ENCODE peak calls at places on chromosomes 4 and X, in ten cellular contexts. V, C, P, M, N, L, X, K, F and O are unnamed samples.

GRCh38 chrX:7996414-7996813 is 69.2 kb upstream of the PNPLA4 start:
- DNase-seq in X (no peak), C (no peak), P (no peak), K (peak; percentile 29), N (no peak), V (no peak), F (no peak), L (peak; percentile 36), M (peak; percentile 27), O (peak; percentile 11)

GRCh38 chr4:1751919-1752283 is 30.6 kb downstream of the TACC3 start:
- DNase-seq in M (no peak), X (no peak), C (no peak), F (no peak), V (peak; percentile 79), N (no peak), K (no peak), P (no peak), L (no peak), O (no peak)

GRCh38 chr4:32775049-32775448 is 2054.9 kb downstream of the PCDH7 start:
- DNase-seq in M (peak; percentile 80), L (peak; percentile 42), N (no peak), F (no peak), X (no peak), K (no peak), V (no peak), C (no peak), P (no peak), O (peak; percentile 39)

GRCh38 chr4:99572527-99573240 is 1.9 kb upstream of the MTTP start:
- DNase-seq in M (no peak), P (no peak), L (no peak), V (no peak), N (no peak), C (no peak), X (no peak), F (no peak), K (no peak), O (no peak)

GRCh38 chr4:472881-473574 is 25.9 kb downstream of the ZNF721 start:
- DNase-seq in M (peak; percentile 22), L (no peak), K (peak; percentile 7), C (no peak), P (no peak), V (no peak), X (no peak), N (no peak), F (no peak), O (no peak)

GRCh38 chr4:124685851-124686250 is 26.7 kb downstream of the ANKRD50 start:
- DNase-seq in N (no peak), M (peak; percentile 65), V (no peak), K (no peak), C (no peak), F (no peak), X (no peak), L (no peak), P (no peak), O (no peak)

GRCh38 chr4:108965031-108965430 is 202.2 kb upstream of the ETNPPL start:
- DNase-seq in C (no peak), L (no peak), X (no peak), N (no peak), M (no peak), V (no peak), F (no peak), P (no peak), K (no peak), O (no peak)

GRCh38 chr4:70892086-70892769 is 9.9 kb upstream of the MOB1B start:
- DNase-seq in M (no peak), L (no peak), C (peak; percentile 76), F (no peak), P (no peak), K (no peak), N (peak; percentile 10), X (peak; percentile 77), V (peak; percentile 76), O (no peak)

GRCh38 chr4:145734576-145735329 is 54.8 kb downstream of the C4orf51 start:
- DNase-seq in C (peak; percentile 57), M (peak; percentile 79), X (peak; percentile 93), F (no peak), V (peak; percentile 59), N (peak; percentile 65), K (no peak), L (peak; percentile 82), P (peak; percentile 27), O (peak; percentile 95)

GRCh38 chr4:186693159-186693815 is 30.4 kb downstream of the FAT1 start:
- DNase-seq in N (peak; percentile 60), L (no peak), K (no peak), X (peak; percentile 89), C (peak; percentile 81), M (no peak), F (no peak), P (no peak), V (peak; percentile 58), O (no peak)
- H3K27ac ChIP-seq in N (peak overlapping the region; percentile 54), L (no peak overlapping the region), K (no peak overlapping the region), X (no peak overlapping the region), C (no peak overlapping the region), M (no peak overlapping the region), F (no peak overlapping the region), P (no peak overlapping the region), V (peak overlapping the region; percentile 7), O (no peak overlapping the region)

GRCh38 chr4:38101563-38101962 is 141.4 kb downstream of the PTTG2 start:
- DNase-seq in X (no peak), V (no peak), C (no peak), F (no peak), N (no peak), L (no peak), K (no peak), P (no peak), M (no peak), O (no peak)

GRCh38 chr4:38099908-38100407 is 139.8 kb downstream of the PTTG2 start:
- DNase-seq in L (no peak), V (no peak), P (no peak), F (no peak), K (no peak), M (no peak), X (no peak), C (no peak), N (no peak), O (no peak)

GRCh38 chr4:38100474-38101255 is 140.5 kb downstream of the PTTG2 start:
- DNase-seq in L (no peak), X (no peak), P (no peak), C (no peak), V (no peak), N (no peak), M (no peak), F (no peak), K (no peak), O (no peak)

GRCh38 chr4:38097818-38098217 is 137.6 kb downstream of the PTTG2 start:
- DNase-seq in P (no peak), L (no peak), K (no peak), F (no peak), N (no peak), M (no peak), C (no peak), X (no peak), V (no peak), O (no peak)

DNA sequence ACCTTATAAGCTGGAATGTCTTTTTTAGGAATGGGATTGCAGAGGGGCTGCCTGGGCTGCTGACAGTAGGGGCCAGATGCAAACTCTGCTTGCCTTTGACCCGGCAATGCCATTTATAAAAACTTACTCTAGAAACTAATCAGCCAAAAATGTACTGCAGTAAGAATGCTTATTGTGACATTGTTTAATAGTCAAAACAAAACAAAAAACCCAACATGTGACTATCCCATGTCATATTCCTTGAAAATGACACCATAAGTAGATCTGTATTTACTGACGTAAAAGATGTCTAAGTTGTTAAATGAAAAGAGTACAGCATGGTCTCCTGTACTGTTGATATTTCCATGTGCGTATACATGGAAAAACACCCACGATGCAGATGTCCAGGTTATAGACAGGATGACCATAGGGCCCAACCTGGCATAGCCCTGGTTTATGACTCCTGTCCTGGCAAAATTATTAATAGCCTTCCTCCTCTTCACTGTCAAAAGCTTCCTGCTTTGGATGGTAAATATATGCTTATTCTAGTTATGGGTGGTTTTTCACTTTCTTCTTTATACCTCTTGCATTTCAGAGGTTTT is 138.9 kb downstream of the PTTG2 start:
- DNase-seq in P (no peak), N (no peak), V (no peak), C (no peak), L (no peak), M (no peak), F (no peak), X (no peak), K (no peak), O (no peak)
- H3K27ac ChIP-seq in P (no peak overlapping the region), N (no peak overlapping the region), V (no peak overlapping the region), C (no peak overlapping the region), L (peak overlapping the region; percentile 39), M (no peak overlapping the region), F (no peak overlapping the region), X (no peak overlapping the region), K (no peak overlapping the region), O (no peak overlapping the region)

GRCh38 chrX:125492439-125492838 is 172.8 kb downstream of the TEX13C start:
- DNase-seq in F (no peak), C (no peak), L (no peak), V (no peak), K (no peak), X (no peak), P (no peak), M (peak; percentile 58), N (no peak), O (no peak)

DNA sequence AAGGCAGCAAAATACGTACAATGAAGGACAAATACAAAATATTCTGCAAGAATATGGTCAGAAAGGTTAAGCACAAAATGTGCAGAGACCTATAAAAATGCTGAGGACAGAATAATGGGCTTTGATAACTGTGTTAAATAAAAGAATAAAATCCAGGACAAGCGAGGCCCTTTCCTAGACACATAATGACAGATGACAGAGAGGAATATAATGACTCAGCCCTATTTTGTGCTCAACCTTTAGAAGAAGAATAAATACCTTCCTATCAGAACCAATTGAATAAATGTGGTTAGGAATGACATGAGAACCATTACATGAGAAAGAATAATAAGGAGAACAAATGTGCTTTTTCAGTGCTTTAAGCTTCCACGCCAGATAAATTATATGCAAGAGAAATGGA is 178.0 kb downstream of the TEX13C start:
- DNase-seq in F (no peak), C (no peak), L (no peak), P (no peak), K (no peak), X (no peak), M (no peak), N (no peak), V (no peak), O (no peak)
- H3K27ac ChIP-seq in F (no peak overlapping the region), C (no peak overlapping the region), L (no peak overlapping the region), P (no peak overlapping the region), K (no peak overlapping the region), X (no peak overlapping the region), M (no peak overlapping the region), N (no peak overlapping the region), V (no peak overlapping the region), O (no peak overlapping the region)

GRCh38 chr4:121980643-121981042 is 28.8 kb upstream of the TRPC3 start:
- DNase-seq in N (no peak), M (no peak), F (no peak), C (no peak), K (no peak), V (no peak), X (no peak), P (no peak), L (no peak), O (no peak)

GRCh38 chr4:121978169-121978516 is 26.3 kb upstream of the TRPC3 start:
- DNase-seq in N (no peak), V (no peak), F (no peak), K (no peak), C (no peak), M (no peak), L (no peak), P (peak; percentile 8), X (no peak), O (no peak)

GRCh38 chr4:121973791-121974190 is 21.9 kb upstream of the TRPC3 start:
- DNase-seq in N (no peak), C (no peak), M (no peak), X (no peak), V (no peak), K (no peak), L (no peak), P (no peak), F (no peak), O (no peak)

GRCh38 chr4:121977251-121978168 is 25.6 kb upstream of the TRPC3 start:
- DNase-seq in P (peak; percentile 56), X (no peak), F (no peak), K (peak; percentile 5), L (peak; percentile 31), C (no peak), V (no peak), M (peak; percentile 20), N (no peak), O (peak; percentile 10)
- H3K27ac ChIP-seq in P (peak overlapping the region; percentile 48), X (no peak overlapping the region), F (no peak overlapping the region), K (no peak overlapping the region), L (no peak overlapping the region), C (no peak overlapping the region), V (no peak overlapping the region), M (no peak overlapping the region), N (no peak overlapping the region), O (no peak overlapping the region)